ENCODE peak calls at places on chromosome 12, in nine cellular contexts. V is stimulated activated CD8-positive, alpha-beta memory T cell treated with anti-CD3 and anti-CD28 coated beads, Interleukin-15, amount 100 ng/mL, for 1 hour; T is iPS-NIHi11; O is stimulated activated CD4-positive, alpha-beta T cell treated with anti-CD3 and anti-CD28 coated beads, Interleukin-2, amount 100 ng/mL, for 48 hours; A is activated CD8-positive, alpha-beta memory T cell treated with anti-CD3 and anti-CD28 coated beads, Interleukin-2, amount 50 U/mL, for 4 hours; E is NCI-H187; Y is midbrain; L is activated naive CD8-positive, alpha-beta T cell treated with anti-CD3 and anti-CD28 coated beads, Interleukin-2, amount 50 U/mL, for 24 hours; X is naive thymus-derived CD4-positive, alpha-beta T cell. H is an unnamed sample.

GRCh38 chr12:89353188-89353822 is 1.0 kb upstream of the DUSP6 start:
- DNase-seq in V (no peak), T (peak), O (peak), A (peak), E (peak), Y (peak), L (peak), X (peak), H (no peak)

GRCh38 chr12:21675096-21675495 is 17.5 kb upstream of the LDHB start:
- DNase-seq in V (no peak), T (no peak), O (no peak), A (no peak), E (no peak), Y (no peak), L (no peak), X (no peak), H (no peak)

GRCh38 chr12:97005174-97005573 is 98.1 kb downstream of the NEDD1 start:
- DNase-seq in V (no peak), T (no peak), O (no peak), A (no peak), E (no peak), Y (no peak), L (no peak), X (no peak), H (no peak)

GRCh38 chr12:13454991-13455696 is 258.6 kb downstream of the EMP1 start:
- DNase-seq in V (no peak), T (no peak), O (no peak), A (no peak), E (peak), Y (no peak), L (no peak), X (no peak), H (no peak)

GRCh38 chr12:96094201-96094600 is 58.8 kb upstream of the LTA4H start:
- DNase-seq in V (no peak), T (peak), O (no peak), A (no peak), E (peak), Y (no peak), L (no peak), X (no peak), H (no peak)

GRCh38 chr12:6978188-6978986 is 7.7 kb downstream of the EMG1 start:
- DNase-seq in V (no peak), T (no peak), O (no peak), A (no peak), E (no peak), Y (no peak), L (no peak), X (no peak), H (no peak)

GRCh38 chr12:93609281-93610192 is 37.1 kb downstream of the SOCS2 start:
- DNase-seq in V (no peak), T (no peak), O (no peak), A (no peak), E (no peak), Y (no peak), L (no peak), X (no peak), H (no peak)

GRCh38 chr12:106919910-106920544 is 35.7 kb upstream of the TMEM263 start:
- DNase-seq in V (no peak), T (peak), O (no peak), A (no peak), E (peak), Y (peak), L (no peak), X (peak), H (no peak)

GRCh38 chr12:22409071-22409951 is 74.8 kb upstream of the ST8SIA1 start:
- DNase-seq in V (no peak), T (no peak), O (peak), A (peak), E (no peak), Y (peak), L (peak), X (no peak), H (no peak)

GRCh38 chr12:132070298-132070697 is 73.8 kb downstream of the DDX51 start:
- DNase-seq in V (no peak), T (no peak), O (no peak), A (no peak), E (no peak), Y (no peak), L (no peak), X (no peak), H (no peak)